ENCODE peak calls at places on chromosomes 11 and 22, in ten cellular contexts. K is fibroblast of mammary gland, H is psoas muscle, A is kidney glomerular epithelial cell, C is AML-193, P is NAMALWA, B is NCI-H1436, U is WTC11, X is immature natural killer cell, I is GM12878. L is an unnamed sample.

GRCh38 chr22:47474464-47474863 is 712.0 kb downstream of the TBC1D22A start:
- DNase-seq in K (no peak), H (no peak), A (no peak), C (no peak), P (no peak), B (no peak), U (no peak), X (no peak), I (no peak), L (no peak)

GRCh38 chr11:118071416-118072030 is 5.4 kb upstream of the TMPRSS4 start:
- DNase-seq in K (no peak), H (no peak), A (no peak), C (no peak), P (no peak), B (no peak), U (no peak), X (no peak), I (no peak), L (no peak)

GRCh38 chr11:134738581-134738980 is 326.5 kb upstream of the B3GAT1 start:
- DNase-seq in K (no peak), H (no peak), A (no peak), C (no peak), P (no peak), B (no peak), U (no peak), X (no peak), I (no peak), L (no peak)

GRCh38 chr11:26578998-26579635 is 7.1 kb upstream of the MUC15 start:
- DNase-seq in K (peak), H (no peak), A (no peak), C (no peak), P (no peak), B (no peak), U (no peak), X (no peak), I (no peak), L (no peak)

GRCh38 chr11:565921-566509 is 5.2 kb downstream of the RASSF7 start:
- DNase-seq in K (no peak), H (no peak), A (no peak), C (no peak), P (no peak), B (no peak), U (no peak), X (no peak), I (no peak), L (no peak)

GRCh38 chr11:43644626-43645299 is 35.8 kb upstream of the HSD17B12 start:
- DNase-seq in K (peak), H (no peak), A (no peak), C (no peak), P (no peak), B (no peak), U (no peak), X (no peak), I (no peak), L (no peak)

GRCh38 chr11:95592455-95592854 is 197.1 kb downstream of the FAM76B start:
- DNase-seq in K (peak), H (no peak), A (no peak), C (no peak), P (no peak), B (no peak), U (peak), X (no peak), I (no peak), L (no peak)

GRCh38 chr22:40621309-40622151 is 15.0 kb downstream of the MRTFA start:
- DNase-seq in K (no peak), H (no peak), A (no peak), C (no peak), P (no peak), B (no peak), U (no peak), X (no peak), I (no peak), L (no peak)

GRCh38 chr11:12077535-12078280 is 32.7 kb upstream of the MICAL2 start:
- DNase-seq in K (peak), H (no peak), A (no peak), C (no peak), P (no peak), B (no peak), U (no peak), X (no peak), I (no peak), L (no peak)

GRCh38 chr22:23035557-23036277 is 34.6 kb upstream of the GNAZ start:
- DNase-seq in K (no peak), H (no peak), A (no peak), C (no peak), P (peak), B (no peak), U (no peak), X (no peak), I (peak), L (no peak)

GRCh38 chr11:38971141-38971540 is 2373.1 kb upstream of the RAG2 start:
- DNase-seq in K (no peak), H (no peak), A (no peak), C (no peak), P (no peak), B (no peak), U (no peak), X (no peak), I (no peak), L (no peak)